ENCODE peak calls at places on chromosomes 1 and 21, in seven cellular contexts. E, Y, X, U, A, N and H are unnamed samples.

GRCh38 chr21:46130721-46131720 is 24.4 kb downstream of the FTCD start:
- DNase-seq in E (peak), Y (no peak), X (no peak), U (peak), A (no peak), N (no peak), H (no peak)

GRCh38 chr1:150813028-150813707 is 5.1 kb upstream of the CTSK start:
- DNase-seq in E (peak), Y (peak), X (no peak), U (peak), A (no peak), N (peak), H (no peak)

GRCh38 chr1:233440952-233441401 is 113.5 kb downstream of the MAP3K21 start:
- DNase-seq in E (peak), Y (no peak), X (no peak), U (no peak), A (no peak), N (peak), H (no peak)

GRCh38 chr1:193077991-193078390 is 18.6 kb downstream of the RO60 start:
- DNase-seq in E (peak), Y (no peak), X (no peak), U (no peak), A (no peak), N (no peak), H (no peak)

GRCh38 chr1:230002164-230002803 is 64.8 kb upstream of the GALNT2 start:
- DNase-seq in E (peak), Y (no peak), X (no peak), U (peak), A (no peak), N (peak), H (no peak)

GRCh38 chr1:173733912-173734311 is 19.1 kb downstream of the KLHL20 start:
- DNase-seq in E (no peak), Y (no peak), X (no peak), U (no peak), A (no peak), N (no peak), H (no peak)

GRCh38 chr1:116408193-116408592 is 35.1 kb downstream of the ATP1A1 start:
- DNase-seq in E (no peak), Y (no peak), X (no peak), U (no peak), A (no peak), N (no peak), H (no peak)

GRCh38 chr1:183881387-183882084 is 76.6 kb downstream of the RGL1 start:
- DNase-seq in E (peak), Y (no peak), X (no peak), U (peak), A (no peak), N (peak), H (no peak)

GRCh38 chr1:117177376-117177775 is 33.4 kb downstream of the VTCN1 start:
- DNase-seq in E (no peak), Y (no peak), X (no peak), U (no peak), A (no peak), N (no peak), H (no peak)

GRCh38 chr1:214102907-214103306 is 115.1 kb downstream of the PROX1 start:
- DNase-seq in E (peak), Y (no peak), X (no peak), U (no peak), A (no peak), N (no peak), H (no peak)

GRCh38 chr21:25709684-25710265 is 24.9 kb downstream of the ATP5PF start:
- DNase-seq in E (no peak), Y (no peak), X (no peak), U (no peak), A (no peak), N (no peak), H (no peak)

GRCh38 chr1:172766462-172766861 is 107.6 kb downstream of the FASLG start:
- DNase-seq in E (no peak), Y (no peak), X (no peak), U (no peak), A (no peak), N (peak), H (no peak)

GRCh38 chr21:16976132-16976666 is 536.6 kb upstream of the CXADR start:
- DNase-seq in E (no peak), Y (no peak), X (no peak), U (no peak), A (no peak), N (no peak), H (no peak)

GRCh38 chr1:37514350-37515184 is at the start of gene MEAF6:
- DNase-seq in E (peak), Y (peak), X (peak), U (peak), A (peak), N (peak), H (peak)

GRCh38 chr1:209633335-209633997 is 18.8 kb downstream of the LAMB3 start:
- DNase-seq in E (peak), Y (no peak), X (no peak), U (no peak), A (no peak), N (no peak), H (no peak)

GRCh38 chr1:1199141-1199960 is 7.0 kb downstream of the TNFRSF18 start:
- DNase-seq in E (no peak), Y (no peak), X (no peak), U (peak), A (peak), N (no peak), H (no peak)

GRCh38 chr1:201385299-201385891 is 7.9 kb upstream of the TNNT2 start:
- DNase-seq in E (peak), Y (no peak), X (no peak), U (peak), A (peak), N (peak), H (no peak)

GRCh38 chr1:153000294-153000693 is 1.3 kb upstream of the SPRR3 start:
- DNase-seq in E (no peak), Y (no peak), X (no peak), U (no peak), A (no peak), N (no peak), H (no peak)

GRCh38 chr1:182586380-182586779 is 2.7 kb downstream of the RNASEL start:
- DNase-seq in E (no peak), Y (no peak), X (no peak), U (no peak), A (no peak), N (no peak), H (no peak)

GRCh38 chr1:21783679-21784603 is 992 bp upstream of the USP48 start:
- DNase-seq in E (peak), Y (no peak), X (no peak), U (peak), A (no peak), N (no peak), H (no peak)

GRCh38 chr1:19646366-19646765 is 2.3 kb downstream of the NBL1 start:
- DNase-seq in E (no peak), Y (no peak), X (no peak), U (no peak), A (no peak), N (no peak), H (no peak)

GRCh38 chr1:58062635-58063034 is 483.9 kb downstream of the OMA1 start:
- DNase-seq in E (no peak), Y (no peak), X (no peak), U (no peak), A (no peak), N (no peak), H (no peak)

GRCh38 chr1:117534995-117535467 is 70.8 kb upstream of the TENT5C start:
- DNase-seq in E (peak), Y (no peak), X (peak), U (no peak), A (peak), N (peak), H (peak)

GRCh38 chr1:94296018-94296417 is 58.6 kb upstream of the ARHGAP29 start:
- DNase-seq in E (peak), Y (peak), X (no peak), U (no peak), A (no peak), N (no peak), H (no peak)

GRCh38 chr1:159088050-159088449 is 11.5 kb upstream of the AIM2 start:
- DNase-seq in E (peak), Y (no peak), X (no peak), U (no peak), A (no peak), N (no peak), H (no peak)

GRCh38 chr1:94025383-94026340 is 95.3 kb downstream of the ABCA4 start:
- DNase-seq in E (peak), Y (no peak), X (no peak), U (no peak), A (no peak), N (peak), H (no peak)

GRCh38 chr21:38995071-38995669 is 188.1 kb downstream of the PSMG1 start:
- DNase-seq in E (no peak), Y (no peak), X (no peak), U (no peak), A (no peak), N (no peak), H (no peak)

GRCh38 chr21:38993561-38993960 is 187.8 kb downstream of the ETS2 start:
- DNase-seq in E (peak), Y (peak), X (no peak), U (peak), A (no peak), N (peak), H (no peak)

GRCh38 chr21:38990424-38990794 is 184.7 kb downstream of the ETS2 start:
- DNase-seq in E (no peak), Y (peak), X (no peak), U (no peak), A (no peak), N (no peak), H (no peak)

GRCh38 chr21:38994014-38994413 is 188.3 kb downstream of the ETS2 start:
- DNase-seq in E (no peak), Y (no peak), X (no peak), U (no peak), A (no peak), N (no peak), H (no peak)

DNA sequence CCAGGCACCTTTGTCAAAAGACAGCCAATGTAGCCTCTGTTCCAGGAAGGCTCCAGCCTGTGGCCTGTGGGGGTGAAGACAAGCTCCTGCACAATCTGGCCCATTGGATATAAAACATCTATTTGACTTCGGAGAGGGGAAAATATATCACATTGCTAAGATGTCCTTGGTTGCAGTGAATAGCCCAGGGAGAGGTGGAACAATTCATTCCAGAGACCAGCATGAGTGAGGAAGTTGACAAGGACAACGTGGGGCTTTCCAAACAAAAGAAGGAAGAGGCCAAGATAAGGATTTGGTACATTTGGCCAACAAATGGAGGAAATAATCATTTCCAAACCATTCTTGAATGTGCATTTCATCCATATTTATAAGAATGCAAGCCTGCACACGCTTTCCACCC is 187.0 kb downstream of the ETS2 start:
- DNase-seq in E (peak), Y (no peak), X (no peak), U (no peak), A (no peak), N (no peak), H (no peak)
- H3K27ac ChIP-seq in E (no peak), Y (no peak), X (no peak), U (peak), A (no peak), N (peak), H (no peak)

DNA sequence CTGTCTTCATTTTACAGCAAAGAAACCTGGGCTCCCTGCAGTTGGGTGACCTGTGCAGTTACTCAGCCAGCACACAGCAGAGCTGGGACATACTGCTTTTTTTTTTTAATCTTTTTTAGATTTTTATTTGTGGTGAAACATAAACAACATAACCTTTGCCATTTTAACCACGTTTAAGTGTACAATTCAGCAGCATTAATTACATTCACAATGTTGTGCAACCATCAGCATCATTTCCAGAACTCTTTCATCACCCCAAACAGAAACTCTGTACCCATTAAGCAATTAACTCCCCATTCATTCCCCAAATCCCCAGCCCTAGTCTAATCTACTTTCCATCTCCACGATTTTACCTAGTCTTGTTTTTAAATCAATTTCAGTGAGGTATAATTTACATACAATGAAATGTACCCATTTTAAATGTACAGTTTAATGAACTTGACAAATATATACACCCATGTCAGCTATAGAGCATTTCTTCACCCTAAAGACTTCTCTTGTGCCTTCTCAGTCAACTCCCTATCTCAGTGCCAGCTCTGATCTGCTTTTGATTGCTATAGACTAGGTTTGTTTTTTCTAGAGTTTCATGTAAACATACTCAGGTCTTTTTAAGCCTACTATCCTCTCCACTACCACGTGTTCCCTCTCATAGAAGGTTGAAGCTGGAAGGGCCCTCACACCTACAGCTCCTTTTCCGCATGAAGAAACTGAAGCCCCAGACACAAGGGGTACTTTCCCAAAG is 37.8 kb upstream of the C8B start:
- DNase-seq in E (peak), Y (no peak), X (no peak), U (no peak), A (no peak), N (no peak), H (no peak)
- H3K27ac ChIP-seq in E (no peak), Y (no peak), X (no peak), U (no peak), A (no peak), N (no peak), H (no peak)

GRCh38 chr21:36246080-36246631 is 73.8 kb upstream of the MORC3 start:
- DNase-seq in E (no peak), Y (no peak), X (no peak), U (no peak), A (no peak), N (no peak), H (no peak)

GRCh38 chr21:36250423-36251075 is 69.4 kb upstream of the MORC3 start:
- DNase-seq in E (no peak), Y (no peak), X (no peak), U (no peak), A (no peak), N (no peak), H (no peak)

GRCh38 chr21:36247316-36247715 is 72.7 kb upstream of the MORC3 start:
- DNase-seq in E (no peak), Y (no peak), X (no peak), U (no peak), A (no peak), N (no peak), H (no peak)

GRCh38 chr21:36245649-36246048 is 74.3 kb upstream of the MORC3 start:
- DNase-seq in E (no peak), Y (no peak), X (no peak), U (no peak), A (no peak), N (no peak), H (no peak)

DNA sequence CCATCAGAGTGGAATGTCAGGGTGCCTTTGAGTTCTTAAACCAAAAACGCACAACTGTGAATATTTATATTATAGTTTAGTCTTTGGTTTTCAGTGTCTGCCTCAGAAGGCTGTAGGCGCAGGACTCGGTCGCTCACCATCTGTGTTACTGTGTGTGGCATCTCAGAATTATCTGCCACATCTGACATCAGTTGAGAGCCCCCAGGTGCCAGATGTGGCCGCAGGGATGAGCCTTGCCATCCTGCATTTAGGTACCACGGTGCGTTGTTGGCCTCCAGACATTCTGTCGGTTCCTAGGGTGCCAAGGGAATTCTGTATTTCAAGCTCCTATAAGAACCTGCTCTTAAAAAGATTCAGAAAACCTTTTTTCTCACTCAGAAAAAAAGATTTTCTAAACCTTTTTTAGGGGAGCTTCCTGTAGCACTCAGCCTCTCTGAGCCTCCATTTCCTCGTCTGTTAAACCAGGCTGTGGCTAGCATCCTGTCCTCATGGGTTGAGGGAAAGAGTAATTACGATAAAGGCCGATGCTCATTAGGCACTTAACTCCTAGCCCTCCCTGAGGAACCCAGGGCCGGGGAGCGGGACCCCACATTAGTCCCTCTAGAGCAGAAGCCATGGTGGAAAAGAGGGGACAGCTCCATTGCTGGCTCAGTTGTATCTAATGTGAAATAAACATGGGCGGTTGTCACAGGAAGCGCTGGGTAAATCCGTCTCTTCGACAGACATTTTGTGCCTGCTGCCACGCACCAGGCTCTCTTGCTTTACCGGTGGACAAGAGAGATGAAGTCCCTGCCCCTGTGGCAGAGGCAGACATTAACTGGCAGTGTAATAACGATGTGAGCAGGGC is 70.2 kb upstream of the MORC3 start:
- DNase-seq in E (no peak), Y (no peak), X (no peak), U (no peak), A (no peak), N (no peak), H (no peak)
- H3K27ac ChIP-seq in E (no peak), Y (no peak), X (no peak), U (no peak), A (no peak), N (no peak), H (no peak)

GRCh38 chr1:30541721-30542485 is 181.5 kb downstream of the MATN1 start:
- DNase-seq in E (no peak), Y (no peak), X (no peak), U (no peak), A (no peak), N (no peak), H (no peak)
- H3K27ac ChIP-seq in E (no peak), Y (no peak), X (no peak), U (no peak), A (no peak), N (no peak), H (no peak)